ENCODE peak calls at places on chromosome 4, in ten cellular contexts. W, B, Q, T, D, Y, A, M, P and G are unnamed samples.
A peak's percentile ranks its signal among the peaks of the same experiment; 100 is the strongest.

GRCh38 chr4:154124539-154125255 is 335.8 kb upstream of the SFRP2 start:
- DNase-seq in W (peak; percentile 66), B (no peak), Q (peak; percentile 85), T (no peak), D (no peak), Y (no peak), A (no peak), M (no peak), P (no peak), G (no peak)

GRCh38 chr4:153205757-153206156 is 1.5 kb downstream of the TRIM2 start:
- DNase-seq in W (no peak), B (no peak), Q (peak; percentile 77), T (no peak), D (no peak), Y (no peak), A (no peak), M (no peak), P (no peak), G (no peak)

GRCh38 chr4:76108467-76109181 is 34.1 kb downstream of the ART3 start:
- DNase-seq in W (no peak), B (no peak), Q (peak; percentile 75), T (no peak), D (peak; percentile 10), Y (no peak), A (no peak), M (no peak), P (no peak), G (no peak)

GRCh38 chr4:55947912-55948725 is 626 bp upstream of the CEP135 start:
- DNase-seq in W (peak; percentile 76), B (no peak), Q (peak; percentile 96), T (peak; percentile 69), D (peak; percentile 53), Y (no peak), A (peak; percentile 45), M (no peak), P (no peak), G (no peak)

GRCh38 chr4:76276813-76277212 is 25.3 kb downstream of the FAM47E start:
- DNase-seq in W (no peak), B (no peak), Q (no peak), T (no peak), D (no peak), Y (no peak), A (no peak), M (no peak), P (no peak), G (no peak)

GRCh38 chr4:132065940-132066495 is 1083.1 kb upstream of the PCDH10 start:
- DNase-seq in W (no peak), B (no peak), Q (peak; percentile 86), T (no peak), D (no peak), Y (no peak), A (no peak), M (no peak), P (no peak), G (no peak)

GRCh38 chr4:74014332-74014731 is 15.9 kb upstream of the CXCL5 start:
- DNase-seq in W (no peak), B (no peak), Q (no peak), T (no peak), D (no peak), Y (no peak), A (no peak), M (no peak), P (no peak), G (no peak)

GRCh38 chr4:139774759-139775487 is 109.3 kb downstream of the MGST2 start:
- DNase-seq in W (no peak), B (no peak), Q (peak; percentile 29), T (no peak), D (no peak), Y (peak; percentile 45), A (no peak), M (no peak), P (no peak), G (no peak)

GRCh38 chr4:2320152-2320551 is 58.2 kb upstream of the MXD4 start:
- DNase-seq in W (no peak), B (no peak), Q (no peak), T (no peak), D (no peak), Y (no peak), A (no peak), M (no peak), P (no peak), G (peak; percentile 61)

GRCh38 chr4:42578187-42578586 is 78.7 kb downstream of the ATP8A1 start:
- DNase-seq in W (no peak), B (no peak), Q (no peak), T (no peak), D (no peak), Y (no peak), A (no peak), M (no peak), P (no peak), G (no peak)

GRCh38 chr4:112704991-112705845 is 68.3 kb downstream of the LARP7 start:
- DNase-seq in W (peak; percentile 17), B (peak; percentile 72), Q (peak; percentile 45), T (peak; percentile 2), D (peak; percentile 11), Y (peak; percentile 2), A (peak; percentile 3), M (no peak), P (no peak), G (peak; percentile 80)

GRCh38 chr4:146522862-146523205 is 1.1 kb upstream of the SLC10A7 start:
- DNase-seq in W (no peak), B (no peak), Q (peak; percentile 10), T (peak; percentile 32), D (peak; percentile 30), Y (no peak), A (no peak), M (no peak), P (no peak), G (no peak)